ENCODE peak calls at places on chromosomes 13 and 19, in ten cellular contexts. B is left ventricle myocardium inferior, C is fibroblast of lung, X is OCI-LY7, G is neural progenitor cell, K is body of pancreas, T is pancreas, I is tibial nerve, S is cardiac muscle cell, W is H9. Y is an unnamed sample. For H3K4me1 and H3K9me3, the result is how much of the 10 kb centered on the place peaks cover.

GRCh38 chr19:32224371-32225244 is 120.8 kb upstream of the ZNF507 start:
- DNase-seq in G (peak), I (peak), T (peak), K (peak), B (peak), W (peak), S (peak), C (peak), X (peak), Y (peak)

GRCh38 chr13:109241160-109241559 is 545.2 kb downstream of the IRS2 start:
- DNase-seq in I (no peak), K (no peak), B (no peak), W (no peak), G (no peak), X (no peak), C (no peak), S (no peak), T (no peak), Y (no peak)

GRCh38 chr13:113113846-113114271 is 8.3 kb downstream of the F7 start:
- DNase-seq in B (no peak), S (no peak), T (no peak), G (no peak), X (no peak), I (no peak), K (no peak), W (no peak), C (no peak), Y (no peak)

GRCh38 chr19:18301718-18302111 is 20.3 kb upstream of the JUND start:
- DNase-seq in C (no peak), G (no peak), W (no peak), B (no peak), S (no peak), T (no peak), X (no peak), K (no peak), I (no peak), Y (no peak)

GRCh38 chr19:51458899-51459592 is 792 bp upstream of the SIGLEC8 start:
- DNase-seq in S (no peak), B (no peak), W (no peak), K (no peak), T (no peak), G (no peak), X (no peak), C (no peak), I (no peak), Y (no peak)

GRCh38 chr13:109649713-109650112 is 136.7 kb downstream of the IRS2 start:
- DNase-seq in K (no peak), C (no peak), X (no peak), B (no peak), T (no peak), S (no peak), G (no peak), I (no peak), W (no peak), Y (no peak)

GRCh38 chr19:11373166-11373884 is 1.1 kb upstream of the SWSAP1 start:
- DNase-seq in X (no peak), I (no peak), K (peak), C (no peak), G (peak), B (no peak), S (peak), T (peak), W (peak), Y (peak)

GRCh38 chr13:29674532-29674931 is 79.0 kb upstream of the SLC7A1 start:
- DNase-seq in C (peak), X (no peak), S (no peak), T (no peak), I (no peak), K (no peak), W (no peak), G (no peak), B (no peak), Y (no peak)

GRCh38 chr19:7644550-7644877 is 7.6 kb downstream of the STXBP2 start:
- DNase-seq in B (no peak), C (no peak), T (no peak), W (no peak), X (no peak), G (no peak), K (no peak), I (no peak), S (no peak), Y (no peak)

GRCh38 chr19:13234518-13234917 is 84.3 kb downstream of the IER2 start:
- DNase-seq in C (peak), B (peak), G (peak), I (no peak), K (peak), S (peak), W (peak), T (peak), X (peak), Y (peak)

GRCh38 chr13:27641711-27642502 is 20.2 kb downstream of the POLR1D start:
- DNase-seq in K (no peak), X (no peak), I (no peak), S (no peak), C (no peak), T (no peak), G (no peak), W (no peak), B (no peak), Y (no peak)

GRCh38 chr19:51572908-51573307 is 1.8 kb downstream of the ZNF175 start:
- DNase-seq in C (peak), T (no peak), W (no peak), K (no peak), B (no peak), S (no peak), X (no peak), I (no peak), G (no peak), Y (no peak)

GRCh38 chr13:44423824-44424223 is 50.2 kb downstream of the SERP2 start:
- DNase-seq in W (no peak), T (no peak), X (no peak), K (no peak), C (no peak), I (no peak), B (no peak), S (no peak), G (no peak), Y (no peak)

GRCh38 chr19:43444531-43445340 is 20.7 kb downstream of the LYPD3 start:
- DNase-seq in K (no peak), W (no peak), X (no peak), T (no peak), I (no peak), B (no peak), G (no peak), S (no peak), C (no peak), Y (no peak)

GRCh38 chr19:38267780-38268430 is 3.5 kb downstream of the SPINT2 start:
- DNase-seq in T (peak), B (no peak), I (no peak), X (no peak), G (no peak), S (no peak), W (no peak), K (peak), C (no peak), Y (peak)

GRCh38 chr13:97659602-97660001 is 225.6 kb downstream of the RAP2A start:
- DNase-seq in W (no peak), X (no peak), I (no peak), C (peak), T (no peak), S (peak), K (peak), G (peak), B (no peak), Y (peak)

GRCh38 chr19:23273022-23273593 is 22.9 kb upstream of the ZNF724 start:
- DNase-seq in S (peak), X (peak), G (peak), C (no peak), I (no peak), W (no peak), T (peak), K (no peak), B (no peak), Y (no peak)

GRCh38 chr13:49625392-49626137 is 2.7 kb upstream of the ARL11 start:
- DNase-seq in C (peak), I (peak), K (peak), G (no peak), S (no peak), X (no peak), W (no peak), B (peak), T (peak), Y (no peak)

GRCh38 chr13:81058211-81058915 is 717.4 kb upstream of the SPRY2 start:
- DNase-seq in S (no peak), K (no peak), C (no peak), X (no peak), T (no peak), B (no peak), W (no peak), I (no peak), G (no peak), Y (no peak)

GRCh38 chr13:54972838-54973237 is 1944.2 kb downstream of the OLFM4 start:
- DNase-seq in S (no peak), T (no peak), I (no peak), C (no peak), G (no peak), X (no peak), W (no peak), B (no peak), K (no peak), Y (no peak)

GRCh38 chr19:12331211-12331941 is 2.1 kb downstream of the ZNF563 start:
- DNase-seq in S (peak), K (no peak), I (no peak), G (peak), B (no peak), X (peak), C (no peak), W (no peak), T (no peak), Y (peak)

GRCh38 chr13:47397739-47398138 is 500.9 kb upstream of the HTR2A start:
- DNase-seq in B (no peak), K (no peak), I (no peak), W (no peak), S (no peak), G (no peak), C (peak), X (no peak), T (no peak), Y (no peak)

GRCh38 chr13:42769650-42770049 is 11.7 kb upstream of the FAM216B start:
- DNase-seq in G (no peak), T (no peak), B (no peak), K (no peak), I (no peak), X (no peak), W (no peak), S (no peak), C (no peak), Y (no peak)
- TF ChIP-seq CTCF in G (no peak), T (no peak), B (no peak), K (no peak), I (no peak), X (no peak), W (peak), S (no peak), C (peak), Y (no peak)

GRCh38 chr19:53876651-53877224 is 5.3 kb upstream of the PRKCG start:
- DNase-seq in I (no peak), C (no peak), X (no peak), B (no peak), G (no peak), K (no peak), S (no peak), T (no peak), W (no peak), Y (no peak)
- H3K4me1 ChIP-seq in I (under half), C (under half), X (under half), B (under half), G (under half), K (under half), S (under half), T (under half), W (under half), Y (under half)

GRCh38 chr19:57583521-57584416 is at the start of gene ZIK1:
- DNase-seq in G (peak), S (peak), T (peak), X (no peak), K (peak), C (peak), W (peak), B (peak), I (peak), Y (peak)

GRCh38 chr19:57578487-57579205 is at the start of gene ZNF416:
- DNase-seq in G (peak), K (peak), B (peak), C (peak), S (peak), I (peak), T (peak), X (peak), W (peak), Y (peak)

GRCh38 chr19:57587529-57587928 is 3.6 kb downstream of the ZIK1 start:
- DNase-seq in B (no peak), T (no peak), X (no peak), C (no peak), W (no peak), K (no peak), S (no peak), I (no peak), G (no peak), Y (no peak)

DNA sequence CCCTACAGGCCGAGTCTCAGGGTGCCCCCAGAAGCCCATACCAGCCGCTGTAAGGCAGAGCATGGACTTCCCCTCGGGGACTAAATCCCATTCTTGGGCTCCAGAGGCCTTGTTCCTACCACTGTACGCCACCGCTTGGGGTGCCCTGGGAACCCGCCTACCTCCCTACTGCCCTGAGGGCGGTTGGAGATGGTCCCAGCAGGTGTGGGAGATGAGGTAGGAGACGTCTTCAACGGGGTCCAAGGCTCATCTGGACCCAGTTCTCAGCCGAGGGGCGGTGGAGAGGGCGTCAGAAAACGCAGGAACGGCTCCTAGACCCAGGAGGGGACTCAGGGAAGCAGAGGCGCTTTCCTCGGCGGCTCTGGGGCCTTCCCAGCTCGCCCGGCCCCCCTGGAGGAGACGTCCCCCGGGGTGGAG is 833 bp upstream of the ZIK1 start:
- DNase-seq in T (no peak), B (peak), W (peak), G (no peak), S (no peak), C (no peak), I (no peak), K (no peak), X (no peak), Y (no peak)
- H3K9me3 ChIP-seq in T (under half), B (under half), W (under half), G (under half), S (under half), C (under half), I (under half), K (under half), X (under half), Y (under half)

GRCh38 chr19:41310031-41310831 is at the start of gene CCDC97:
- DNase-seq in K (peak), S (peak), X (peak), G (peak), T (peak), B (peak), C (peak), W (peak), I (peak), Y (peak)
- TF ChIP-seq CTCF in K (peak), S (no peak), X (no peak), G (no peak), T (no peak), B (no peak), C (no peak), W (no peak), I (no peak), Y (no peak)

GRCh38 chr19:28522545-28522922 is 690.4 kb downstream of the UQCRFS1 start:
- DNase-seq in C (no peak), I (no peak), K (no peak), B (no peak), W (no peak), S (no peak), T (no peak), X (no peak), G (no peak), Y (no peak)
- H3K4me1 ChIP-seq in C (under half), I (under half), K (under half), B (under half), W (under half), S (under half), T (under half), X (under half), G (under half), Y (under half)